ENCODE peak calls at places on chromosomes 16 and 17, in seven cellular contexts. One of them, this sample, is unnamed.

GRCh38 chr16:56946767-56947603 is 14.8 kb upstream of the CETP start:
- DNase-seq in mesothelial cell of epicardium: no peak
- DNase-seq in AG09309: no peak
- DNase-seq in dorsolateral prefrontal cortex: no peak
- DNase-seq in RWPE1: no peak
- DNase-seq in thoracic aorta: no peak
- DNase-seq in endothelial cell: no peak
- DNase-seq in this sample: no peak

GRCh38 chr17:46003907-46004748 is 5.1 kb downstream of the STH start:
- DNase-seq in endothelial cell: no peak
- DNase-seq in dorsolateral prefrontal cortex: peak
- DNase-seq in AG09309: no peak
- DNase-seq in thoracic aorta: no peak
- DNase-seq in RWPE1: no peak
- DNase-seq in mesothelial cell of epicardium: no peak
- DNase-seq in this sample: no peak

GRCh38 chr17:77571562-77571981 is 386.9 kb upstream of the TNRC6C start:
- DNase-seq in endothelial cell: no peak
- DNase-seq in dorsolateral prefrontal cortex: peak
- DNase-seq in mesothelial cell of epicardium: no peak
- DNase-seq in RWPE1: no peak
- DNase-seq in AG09309: no peak
- DNase-seq in thoracic aorta: no peak
- DNase-seq in this sample: peak

GRCh38 chr16:66696669-66697630 is at the start of gene CMTM4:
- DNase-seq in AG09309: peak
- DNase-seq in endothelial cell: peak
- DNase-seq in mesothelial cell of epicardium: peak
- DNase-seq in dorsolateral prefrontal cortex: peak
- DNase-seq in RWPE1: peak
- DNase-seq in thoracic aorta: peak
- DNase-seq in this sample: peak

GRCh38 chr17:14069251-14069981 is at the start of gene COX10:
- DNase-seq in AG09309: no peak
- DNase-seq in dorsolateral prefrontal cortex: peak
- DNase-seq in RWPE1: peak
- DNase-seq in mesothelial cell of epicardium: peak
- DNase-seq in endothelial cell: peak
- DNase-seq in thoracic aorta: peak
- DNase-seq in this sample: peak

GRCh38 chr17:21042434-21043295 is at the start of gene USP22:
- DNase-seq in RWPE1: peak
- DNase-seq in AG09309: no peak
- DNase-seq in thoracic aorta: no peak
- DNase-seq in endothelial cell: peak
- DNase-seq in dorsolateral prefrontal cortex: no peak
- DNase-seq in mesothelial cell of epicardium: peak
- DNase-seq in this sample: peak

GRCh38 chr16:55641430-55642056 is 14.2 kb upstream of the SLC6A2 start:
- DNase-seq in RWPE1: no peak
- DNase-seq in dorsolateral prefrontal cortex: no peak
- DNase-seq in AG09309: no peak
- DNase-seq in thoracic aorta: no peak
- DNase-seq in endothelial cell: no peak
- DNase-seq in mesothelial cell of epicardium: no peak
- DNase-seq in this sample: no peak

GRCh38 chr16:66508261-66508913 is 41.5 kb downstream of the TK2 start:
- DNase-seq in RWPE1: peak
- DNase-seq in AG09309: no peak
- DNase-seq in thoracic aorta: no peak
- DNase-seq in mesothelial cell of epicardium: no peak
- DNase-seq in endothelial cell: no peak
- DNase-seq in dorsolateral prefrontal cortex: no peak
- DNase-seq in this sample: no peak

GRCh38 chr16:29849505-29849904 is 13.5 kb downstream of the CDIPT start:
- DNase-seq in endothelial cell: no peak
- DNase-seq in mesothelial cell of epicardium: no peak
- DNase-seq in dorsolateral prefrontal cortex: no peak
- DNase-seq in AG09309: no peak
- DNase-seq in RWPE1: no peak
- DNase-seq in thoracic aorta: no peak
- DNase-seq in this sample: no peak

GRCh38 chr16:81003610-81004460 is 2.9 kb downstream of the CMC2 start:
- DNase-seq in dorsolateral prefrontal cortex: no peak
- DNase-seq in thoracic aorta: no peak
- DNase-seq in AG09309: peak
- DNase-seq in mesothelial cell of epicardium: no peak
- DNase-seq in RWPE1: no peak
- DNase-seq in endothelial cell: no peak
- DNase-seq in this sample: no peak

GRCh38 chr17:2070241-2071023 is 15.5 kb downstream of the HIC1 start:
- DNase-seq in RWPE1: no peak
- DNase-seq in AG09309: no peak
- DNase-seq in mesothelial cell of epicardium: no peak
- DNase-seq in thoracic aorta: no peak
- DNase-seq in dorsolateral prefrontal cortex: no peak
- DNase-seq in endothelial cell: no peak
- DNase-seq in this sample: no peak

GRCh38 chr16:59909262-59909661 is 1175.1 kb upstream of the GOT2 start:
- DNase-seq in thoracic aorta: no peak
- DNase-seq in RWPE1: no peak
- DNase-seq in dorsolateral prefrontal cortex: no peak
- DNase-seq in endothelial cell: no peak
- DNase-seq in AG09309: no peak
- DNase-seq in mesothelial cell of epicardium: no peak
- DNase-seq in this sample: no peak

GRCh38 chr16:53859995-53860540 is 156.1 kb downstream of the FTO start:
- DNase-seq in RWPE1: no peak
- DNase-seq in endothelial cell: no peak
- DNase-seq in dorsolateral prefrontal cortex: no peak
- DNase-seq in AG09309: no peak
- DNase-seq in thoracic aorta: no peak
- DNase-seq in mesothelial cell of epicardium: no peak
- DNase-seq in this sample: no peak

GRCh38 chr17:71870546-71870862 is 250.3 kb upstream of the SOX9 start:
- DNase-seq in AG09309: no peak
- DNase-seq in endothelial cell: no peak
- DNase-seq in thoracic aorta: no peak
- DNase-seq in RWPE1: no peak
- DNase-seq in dorsolateral prefrontal cortex: no peak
- DNase-seq in mesothelial cell of epicardium: no peak
- DNase-seq in this sample: no peak

GRCh38 chr17:62008294-62008693 is 56.8 kb downstream of the MED13 start:
- DNase-seq in AG09309: no peak
- DNase-seq in endothelial cell: no peak
- DNase-seq in RWPE1: no peak
- DNase-seq in thoracic aorta: no peak
- DNase-seq in dorsolateral prefrontal cortex: no peak
- DNase-seq in mesothelial cell of epicardium: no peak
- DNase-seq in this sample: no peak

GRCh38 chr17:14165672-14166071 is 71.0 kb downstream of the CDRT15 start:
- DNase-seq in RWPE1: no peak
- DNase-seq in mesothelial cell of epicardium: no peak
- DNase-seq in endothelial cell: no peak
- DNase-seq in thoracic aorta: no peak
- DNase-seq in dorsolateral prefrontal cortex: no peak
- DNase-seq in AG09309: no peak
- DNase-seq in this sample: no peak

GRCh38 chr16:70151391-70151790 is 22.2 kb upstream of the CLEC18C start:
- DNase-seq in endothelial cell: no peak
- DNase-seq in AG09309: no peak
- DNase-seq in dorsolateral prefrontal cortex: no peak
- DNase-seq in RWPE1: no peak
- DNase-seq in mesothelial cell of epicardium: no peak
- DNase-seq in thoracic aorta: no peak
- DNase-seq in this sample: peak

GRCh38 chr17:3534881-3535252 is 22.7 kb downstream of the TRPV3 start:
- DNase-seq in dorsolateral prefrontal cortex: peak
- DNase-seq in mesothelial cell of epicardium: no peak
- DNase-seq in RWPE1: no peak
- DNase-seq in AG09309: no peak
- DNase-seq in thoracic aorta: no peak
- DNase-seq in endothelial cell: no peak
- DNase-seq in this sample: no peak

GRCh38 chr17:2218426-2218825 is 85.2 kb downstream of the SMG6 start:
- DNase-seq in AG09309: no peak
- DNase-seq in RWPE1: peak
- DNase-seq in thoracic aorta: no peak
- DNase-seq in dorsolateral prefrontal cortex: no peak
- DNase-seq in mesothelial cell of epicardium: no peak
- DNase-seq in endothelial cell: no peak
- DNase-seq in this sample: no peak

GRCh38 chr17:81925860-81926450 is 1.6 kb downstream of the MAFG start:
- DNase-seq in mesothelial cell of epicardium: no peak
- DNase-seq in RWPE1: no peak
- DNase-seq in dorsolateral prefrontal cortex: no peak
- DNase-seq in endothelial cell: no peak
- DNase-seq in AG09309: no peak
- DNase-seq in thoracic aorta: no peak
- DNase-seq in this sample: no peak

GRCh38 chr17:81928497-81929252 is 1.1 kb upstream of the MAFG start:
- DNase-seq in thoracic aorta: no peak
- DNase-seq in mesothelial cell of epicardium: no peak
- DNase-seq in RWPE1: peak
- DNase-seq in endothelial cell: no peak
- DNase-seq in AG09309: no peak
- DNase-seq in dorsolateral prefrontal cortex: no peak
- DNase-seq in this sample: no peak

GRCh38 chr17:81926451-81927144 is 937 bp downstream of the MAFG start:
- DNase-seq in endothelial cell: peak
- DNase-seq in dorsolateral prefrontal cortex: no peak
- DNase-seq in AG09309: peak
- DNase-seq in mesothelial cell of epicardium: peak
- DNase-seq in RWPE1: peak
- DNase-seq in thoracic aorta: no peak
- DNase-seq in this sample: no peak

GRCh38 chr17:81927653-81928496 is at the start of gene MAFG:
- DNase-seq in RWPE1: peak
- DNase-seq in thoracic aorta: peak
- DNase-seq in AG09309: peak
- DNase-seq in endothelial cell: peak
- DNase-seq in mesothelial cell of epicardium: peak
- DNase-seq in dorsolateral prefrontal cortex: peak
- DNase-seq in this sample: peak

GRCh38 chr17:81927145-81927652 is 336 bp downstream of the MAFG start:
- DNase-seq in dorsolateral prefrontal cortex: no peak
- DNase-seq in thoracic aorta: no peak
- DNase-seq in AG09309: no peak
- DNase-seq in endothelial cell: no peak
- DNase-seq in RWPE1: no peak
- DNase-seq in mesothelial cell of epicardium: no peak
- DNase-seq in this sample: no peak
- TF ChIP-seq CTCF in dorsolateral prefrontal cortex: no peak
- TF ChIP-seq CTCF in thoracic aorta: no peak
- TF ChIP-seq CTCF in AG09309: no peak
- TF ChIP-seq CTCF in endothelial cell: no peak
- TF ChIP-seq CTCF in RWPE1: no peak
- TF ChIP-seq CTCF in mesothelial cell of epicardium: no peak
- TF ChIP-seq CTCF in this sample: no peak

GRCh38 chr16:10338426-10338825 is 47.4 kb upstream of the ATF7IP2 start:
- DNase-seq in dorsolateral prefrontal cortex: no peak
- DNase-seq in endothelial cell: no peak
- DNase-seq in RWPE1: no peak
- DNase-seq in AG09309: no peak
- DNase-seq in thoracic aorta: no peak
- DNase-seq in mesothelial cell of epicardium: no peak
- DNase-seq in this sample: no peak
- TF ChIP-seq CTCF in dorsolateral prefrontal cortex: no peak
- TF ChIP-seq CTCF in endothelial cell: no peak
- TF ChIP-seq CTCF in RWPE1: no peak
- TF ChIP-seq CTCF in AG09309: no peak
- TF ChIP-seq CTCF in thoracic aorta: no peak
- TF ChIP-seq CTCF in mesothelial cell of epicardium: no peak
- TF ChIP-seq CTCF in this sample: no peak

GRCh38 chr17:48503747-48504146 is 27.1 kb downstream of the HOXB1 start:
- DNase-seq in endothelial cell: no peak
- DNase-seq in AG09309: no peak
- DNase-seq in mesothelial cell of epicardium: no peak
- DNase-seq in thoracic aorta: no peak
- DNase-seq in RWPE1: no peak
- DNase-seq in dorsolateral prefrontal cortex: no peak
- DNase-seq in this sample: no peak

GRCh38 chr17:48505788-48506187 is 25.0 kb downstream of the HOXB1 start:
- DNase-seq in AG09309: peak
- DNase-seq in dorsolateral prefrontal cortex: no peak
- DNase-seq in RWPE1: peak
- DNase-seq in endothelial cell: no peak
- DNase-seq in thoracic aorta: no peak
- DNase-seq in mesothelial cell of epicardium: no peak
- DNase-seq in this sample: no peak

GRCh38 chr17:48502901-48503300 is 27.9 kb downstream of the HOXB1 start:
- DNase-seq in AG09309: no peak
- DNase-seq in thoracic aorta: no peak
- DNase-seq in endothelial cell: no peak
- DNase-seq in RWPE1: no peak
- DNase-seq in mesothelial cell of epicardium: no peak
- DNase-seq in dorsolateral prefrontal cortex: no peak
- DNase-seq in this sample: no peak

GRCh38 chr17:48504953-48505352 is 25.9 kb downstream of the HOXB1 start:
- DNase-seq in mesothelial cell of epicardium: no peak
- DNase-seq in endothelial cell: no peak
- DNase-seq in thoracic aorta: no peak
- DNase-seq in AG09309: no peak
- DNase-seq in dorsolateral prefrontal cortex: no peak
- DNase-seq in RWPE1: no peak
- DNase-seq in this sample: no peak

DNA sequence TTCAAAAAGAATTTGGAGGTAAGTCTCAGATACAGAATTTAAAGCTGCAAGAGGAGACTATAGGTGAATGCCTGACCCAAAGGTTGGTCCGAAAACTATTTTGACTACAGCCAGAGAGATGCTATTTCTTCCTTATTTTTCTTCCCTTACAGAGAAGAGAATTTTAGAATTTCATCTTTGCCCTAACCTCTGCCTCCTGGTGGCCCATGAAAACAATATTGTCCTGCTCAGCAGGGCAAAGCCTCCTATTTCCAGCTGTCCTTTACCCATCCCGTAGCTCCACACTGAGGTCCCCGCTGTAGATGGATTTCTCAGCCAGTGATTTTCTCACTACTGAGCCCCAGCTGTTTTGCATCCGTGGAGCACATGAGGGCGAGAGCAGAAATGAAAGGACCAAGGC is 24.6 kb downstream of the HOXB1 start:
- DNase-seq in thoracic aorta: no peak
- DNase-seq in RWPE1: no peak
- DNase-seq in AG09309: no peak
- DNase-seq in mesothelial cell of epicardium: no peak
- DNase-seq in dorsolateral prefrontal cortex: no peak
- DNase-seq in endothelial cell: no peak
- DNase-seq in this sample: no peak
- TF ChIP-seq CTCF in thoracic aorta: no peak
- TF ChIP-seq CTCF in RWPE1: no peak
- TF ChIP-seq CTCF in AG09309: no peak
- TF ChIP-seq CTCF in mesothelial cell of epicardium: no peak
- TF ChIP-seq CTCF in dorsolateral prefrontal cortex: no peak
- TF ChIP-seq CTCF in endothelial cell: peak
- TF ChIP-seq CTCF in this sample: no peak

DNA sequence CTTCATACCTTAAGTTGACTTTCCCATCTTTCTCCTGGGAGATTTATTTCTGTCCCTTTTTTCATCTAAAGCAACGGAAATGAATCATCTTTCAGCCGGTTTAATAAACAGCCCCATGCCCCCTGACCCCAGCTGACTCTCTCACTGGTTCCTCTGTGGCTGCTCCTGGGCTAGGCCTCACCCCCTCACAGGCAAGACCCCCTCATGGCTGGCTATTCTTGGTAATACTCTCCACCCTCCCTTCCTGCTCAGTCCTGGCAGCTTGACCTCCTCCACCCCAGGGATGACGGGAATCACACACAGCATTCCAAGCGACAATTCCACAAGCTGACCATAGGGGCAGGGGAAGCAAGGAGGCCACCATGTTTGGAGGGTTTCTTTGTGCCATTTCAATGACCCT is 1.5 kb upstream of the ADAP2 start:
- DNase-seq in dorsolateral prefrontal cortex: no peak
- DNase-seq in thoracic aorta: no peak
- DNase-seq in RWPE1: no peak
- DNase-seq in endothelial cell: no peak
- DNase-seq in mesothelial cell of epicardium: no peak
- DNase-seq in AG09309: no peak
- DNase-seq in this sample: no peak
- TF ChIP-seq CTCF in dorsolateral prefrontal cortex: no peak
- TF ChIP-seq CTCF in thoracic aorta: no peak
- TF ChIP-seq CTCF in RWPE1: no peak
- TF ChIP-seq CTCF in endothelial cell: no peak
- TF ChIP-seq CTCF in mesothelial cell of epicardium: no peak
- TF ChIP-seq CTCF in AG09309: no peak
- TF ChIP-seq CTCF in this sample: no peak